ENCODE peak calls at places on chromosomes 3 and 15, in four cellular contexts. A, Q, V and N are unnamed samples.

GRCh38 chr3:42013652-42014442 is 51.9 kb upstream of the ULK4 start:
- DNase-seq in A (no peak), Q (no peak), V (no peak), N (peak; percentile 55)

GRCh38 chr15:69410290-69410874 is 3.8 kb upstream of the KIF23 start:
- DNase-seq in Q (no peak), V (no peak), A (peak; percentile 33), N (no peak)

GRCh38 chr3:153970735-153971347 is 150.3 kb upstream of the ARHGEF26 start:
- DNase-seq in A (peak; percentile 58), Q (no peak), V (no peak), N (no peak)

GRCh38 chr3:115581347-115582135 is 41.8 kb upstream of the GAP43 start:
- DNase-seq in Q (no peak), V (no peak), A (no peak), N (no peak)

GRCh38 chr3:25587526-25587925 is 77.2 kb downstream of the TOP2B start:
- DNase-seq in V (no peak), Q (no peak), A (no peak), N (no peak)

GRCh38 chr3:198067416-198067815 is 107.4 kb downstream of the LMLN start:
- DNase-seq in Q (no peak), A (no peak), V (no peak), N (no peak)

GRCh38 chr3:13347390-13347966 is 72.6 kb downstream of the NUP210 start:
- DNase-seq in V (no peak), A (no peak), Q (no peak), N (no peak)

GRCh38 chr3:74633021-74633420 is 18.6 kb upstream of the CNTN3 start:
- DNase-seq in A (no peak), Q (no peak), V (no peak), N (no peak)

GRCh38 chr15:32053717-32054116 is 23.4 kb downstream of the CHRNA7 start:
- DNase-seq in V (no peak), A (no peak), Q (no peak), N (no peak)

GRCh38 chr3:56795097-56795806 is 6.5 kb downstream of the ARHGEF3 start:
- DNase-seq in A (no peak), V (no peak), Q (no peak), N (no peak)

GRCh38 chr15:80999623-81000036 is 1.1 kb upstream of the TLNRD1 start:
- DNase-seq in V (no peak), A (peak; percentile 34), Q (no peak), N (peak; percentile 85)

GRCh38 chr3:11269007-11269406 is 3.2 kb upstream of the ATG7 start:
- DNase-seq in V (no peak), A (no peak), Q (no peak), N (no peak)